ENCODE peak calls at places on chromosomes 6 and 20, in six cellular contexts. N, E, J, O, S and Q are unnamed samples.

GRCh38 chr6:129098061-129098553 is 215.2 kb downstream of the LAMA2 start:
- DNase-seq in O (no peak), S (no peak), N (no peak), J (no peak), E (no peak), Q (no peak)

GRCh38 chr6:140485740-140486467 is 1111.5 kb upstream of the CITED2 start:
- DNase-seq in E (no peak), J (no peak), S (no peak), N (no peak), O (no peak), Q (no peak)

GRCh38 chr6:21678990-21679389 is 85.4 kb downstream of the SOX4 start:
- DNase-seq in O (no peak), J (no peak), N (peak; percentile 74), E (no peak), S (no peak), Q (no peak)

GRCh38 chr6:1917628-1918371 is 308.1 kb downstream of the FOXC1 start:
- DNase-seq in S (peak; percentile 56), J (no peak), O (no peak), E (no peak), N (no peak), Q (no peak)

GRCh38 chr6:28988536-28989415 is 16.3 kb downstream of the ZNF311 start:
- DNase-seq in J (no peak), E (no peak), S (peak; percentile 98), O (peak; percentile 60), N (no peak), Q (peak; percentile 78)

GRCh38 chr6:26257272-26257671 is 107.7 kb upstream of the BTN3A2 start:
- DNase-seq in N (peak; percentile 85), J (no peak), S (no peak), E (peak; percentile 40), O (no peak), Q (peak; percentile 40)

GRCh38 chr6:130434174-130434873 is 68.5 kb downstream of the TMEM200A start:
- DNase-seq in E (no peak), J (no peak), N (no peak), S (no peak), O (no peak), Q (peak; percentile 74)

GRCh38 chr6:27049863-27050781 is 197.4 kb upstream of the PRSS16 start:
- DNase-seq in E (no peak), S (peak; percentile 58), N (no peak), O (no peak), J (no peak), Q (no peak)

GRCh38 chr6:17413313-17413750 is 19.9 kb downstream of the CAP2 start:
- DNase-seq in E (no peak), S (no peak), O (no peak), N (no peak), J (no peak), Q (no peak)

GRCh38 chr6:150142304-150142656 is 564 bp upstream of the PPP1R14C start:
- DNase-seq in S (no peak), E (no peak), O (no peak), N (no peak), J (no peak), Q (peak; percentile 4)

GRCh38 chr20:7195704-7196103 is 428.2 kb downstream of the BMP2 start:
- DNase-seq in O (no peak), N (no peak), E (no peak), S (no peak), J (peak; percentile 6), Q (no peak)

GRCh38 chr20:31542201-31542842 is 28.1 kb downstream of the HM13 start:
- DNase-seq in J (no peak), N (no peak), O (no peak), E (no peak), S (no peak), Q (no peak)

GRCh38 chr20:38165089-38165965 is at the start of gene TGM2:
- DNase-seq in S (peak; percentile 90), O (peak; percentile 17), E (no peak), J (no peak), N (peak; percentile 98), Q (peak; percentile 66)

GRCh38 chr6:13488896-13489237 is 1.5 kb upstream of the GFOD1 start:
- DNase-seq in N (no peak), O (no peak), J (no peak), S (no peak), E (no peak), Q (no peak)

GRCh38 chr20:1418335-1418734 is 25.5 kb upstream of the FKBP1A start:
- DNase-seq in S (no peak), J (no peak), O (no peak), E (no peak), N (no peak), Q (no peak)

GRCh38 chr6:137202078-137202477 is 17.1 kb downstream of the IFNGR1 start:
- DNase-seq in E (no peak), N (no peak), O (no peak), J (no peak), S (no peak), Q (no peak)

GRCh38 chr6:129215246-129215645 is 332.3 kb downstream of the LAMA2 start:
- DNase-seq in J (no peak), N (no peak), O (no peak), S (no peak), E (no peak), Q (no peak)

GRCh38 chr20:50488236-50488806 is 21.9 kb upstream of the PTPN1 start:
- DNase-seq in N (no peak), E (no peak), O (no peak), S (no peak), J (no peak), Q (no peak)

GRCh38 chr6:139722540-139722939 is 348.1 kb upstream of the CITED2 start:
- DNase-seq in O (no peak), J (no peak), N (no peak), E (no peak), S (no peak), Q (no peak)

GRCh38 chr6:160160450-160160849 is 38.8 kb downstream of the SLC22A1 start:
- DNase-seq in S (peak; percentile 57), N (no peak), E (no peak), O (no peak), J (no peak), Q (no peak)

GRCh38 chr6:136539967-136540366 is 10.3 kb downstream of the MAP7 start:
- DNase-seq in S (no peak), J (no peak), N (no peak), E (no peak), O (no peak), Q (no peak)

GRCh38 chr6:10248378-10248843 is 166.5 kb downstream of the TFAP2A start:
- DNase-seq in S (no peak), O (no peak), J (no peak), N (no peak), E (no peak), Q (peak; percentile 23)

GRCh38 chr6:169720207-169720855 is 4.0 kb downstream of the PHF10 start:
- DNase-seq in N (no peak), E (no peak), O (no peak), S (no peak), J (no peak), Q (no peak)

GRCh38 chr6:170456334-170456733 is 96.8 kb downstream of the PSMB1 start:
- DNase-seq in E (no peak), S (no peak), O (no peak), N (no peak), J (no peak), Q (no peak)

GRCh38 chr6:36230376-36230775 is 33.8 kb downstream of the BRPF3 start:
- DNase-seq in N (no peak), S (peak; percentile 35), O (no peak), E (no peak), J (no peak), Q (no peak)
- H3K36me3 ChIP-seq in N (peaks cover 10% of the 10 kb centered on the region), S (peaks cover 66% of the 10 kb centered on the region), O (peaks cover 29% of the 10 kb centered on the region), E (peaks cover 67% of the 10 kb centered on the region), J (peaks cover 76% of the 10 kb centered on the region), Q (peaks cover 21% of the 10 kb centered on the region)

DNA sequence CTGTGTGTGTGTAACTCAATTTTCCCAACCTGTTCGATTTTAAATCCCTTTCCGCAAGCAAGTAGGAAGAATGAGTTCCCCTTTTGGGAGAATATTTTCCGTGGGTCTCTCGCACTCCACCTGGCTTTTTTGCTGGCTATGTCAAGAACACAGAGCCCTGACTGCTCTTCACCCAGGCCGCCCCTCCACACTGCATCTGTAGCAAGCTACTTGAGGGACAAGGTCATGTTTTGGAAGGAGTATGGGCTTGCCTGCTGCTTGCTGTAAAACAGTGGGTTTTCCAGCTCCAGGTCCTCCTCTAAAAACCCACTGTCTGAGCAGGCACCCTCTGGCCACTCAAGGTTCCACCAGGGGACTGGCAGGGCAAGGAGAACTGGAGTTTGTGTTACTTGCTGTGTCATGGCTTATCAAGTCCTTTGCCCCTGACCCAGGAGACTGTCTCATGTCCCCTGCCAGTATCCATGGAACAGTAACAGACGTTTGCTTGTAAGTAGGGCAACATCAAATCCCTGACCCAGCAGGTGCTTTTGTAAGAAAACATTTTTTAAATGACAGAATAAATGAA is 35.5 kb upstream of the SYNJ2 start:
- DNase-seq in N (no peak), E (no peak), O (no peak), J (no peak), S (no peak), Q (no peak)
- H3K36me3 ChIP-seq in N (no peaks in the 10 kb centered on the region), E (peaks cover 27% of the 10 kb centered on the region), O (peaks cover 11% of the 10 kb centered on the region), J (peaks cover 34% of the 10 kb centered on the region), S (peaks cover 52% of the 10 kb centered on the region), Q (peaks cover 5% of the 10 kb centered on the region)

GRCh38 chr20:25399038-25399430 is 8.4 kb upstream of the ABHD12 start:
- DNase-seq in J (peak; percentile 42), O (peak; percentile 5), S (peak; percentile 69), E (no peak), N (peak; percentile 71), Q (peak; percentile 85)

GRCh38 chr20:25397827-25398226 is 7.2 kb upstream of the ABHD12 start:
- DNase-seq in J (no peak), E (no peak), N (peak; percentile 69), S (no peak), O (no peak), Q (no peak)

GRCh38 chr20:25407311-25408169 is at the start of gene GINS1:
- DNase-seq in S (peak; percentile 99), E (no peak), N (peak; percentile 98), J (peak; percentile 88), O (peak; percentile 54), Q (peak; percentile 98)

GRCh38 chr20:25398363-25399037 is 7.9 kb upstream of the ABHD12 start:
- DNase-seq in N (peak; percentile 47), J (no peak), E (no peak), O (no peak), S (no peak), Q (peak; percentile 52)

DNA sequence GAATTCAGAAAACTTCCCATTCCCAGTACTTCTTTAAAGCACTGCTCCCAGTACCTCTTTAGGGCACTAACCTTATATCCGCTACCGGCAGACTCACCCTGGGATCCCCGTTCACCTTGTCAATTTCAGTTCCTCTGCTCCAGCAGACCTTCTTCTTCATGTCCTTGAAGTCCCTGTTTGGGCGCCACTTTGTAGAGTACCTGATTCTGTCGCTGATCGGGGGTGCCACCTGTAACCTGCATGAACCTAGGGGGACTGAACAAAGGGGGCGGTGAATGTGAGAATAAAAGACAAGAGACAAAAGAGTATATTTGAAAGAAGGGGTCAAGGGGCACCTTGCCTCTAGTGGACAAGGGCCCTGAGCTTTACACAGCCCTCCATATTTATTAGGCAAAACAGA is 4.9 kb upstream of the GINS1 start:
- DNase-seq in S (peak; percentile 65), O (no peak), E (no peak), N (peak; percentile 47), J (no peak), Q (no peak)
- H3K36me3 ChIP-seq in S (no peaks in the 10 kb centered on the region), O (no peaks in the 10 kb centered on the region), E (no peaks in the 10 kb centered on the region), N (no peaks in the 10 kb centered on the region), J (no peaks in the 10 kb centered on the region), Q (no peaks in the 10 kb centered on the region)

DNA sequence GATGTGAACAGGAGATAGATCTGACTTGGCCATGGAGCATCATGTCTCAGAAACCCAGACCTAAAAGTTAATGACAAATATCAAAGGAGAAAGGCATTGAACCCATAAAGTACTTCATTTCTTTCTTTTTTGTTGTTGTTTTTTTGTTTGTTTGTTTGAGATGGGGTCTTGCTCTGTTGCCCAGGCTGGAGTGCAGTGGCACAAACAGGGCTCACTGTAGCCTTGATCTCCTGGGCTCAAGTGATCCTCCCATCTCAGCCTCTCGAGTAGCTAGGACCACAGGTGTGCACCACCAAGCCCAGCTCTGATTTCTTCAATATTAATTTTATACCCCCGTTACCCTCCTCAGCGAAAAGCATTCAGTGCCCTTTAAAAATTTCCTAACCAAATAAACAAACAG is 45.8 kb downstream of the KIF16B start:
- DNase-seq in N (no peak), S (no peak), E (no peak), O (no peak), J (no peak), Q (no peak)
- H3K36me3 ChIP-seq in N (no peaks in the 10 kb centered on the region), S (no peaks in the 10 kb centered on the region), E (no peaks in the 10 kb centered on the region), O (no peaks in the 10 kb centered on the region), J (no peaks in the 10 kb centered on the region), Q (no peaks in the 10 kb centered on the region)